ENCODE peak calls at places on chromosomes 5 and 9, in six cellular contexts. One of them, this sample, is unnamed.

GRCh38 chr5:69444127-69444754 is 29.3 kb downstream of the MARVELD2 start:
- DNase-seq in SK-N-SH: no peak
- DNase-seq in HepG2: peak
- DNase-seq in HCT116: no peak
- DNase-seq in GM12878: no peak
- DNase-seq in GM23338: no peak
- DNase-seq in this sample: no peak

GRCh38 chr9:125380406-125380805 is 118.8 kb downstream of the GAPVD1 start:
- DNase-seq in SK-N-SH: no peak
- DNase-seq in HepG2: no peak
- DNase-seq in HCT116: no peak
- DNase-seq in GM12878: no peak
- DNase-seq in GM23338: no peak
- DNase-seq in this sample: no peak

GRCh38 chr9:101674165-101674564 is 64.3 kb downstream of the GRIN3A start:
- DNase-seq in SK-N-SH: no peak
- DNase-seq in HepG2: no peak
- DNase-seq in HCT116: no peak
- DNase-seq in GM12878: no peak
- DNase-seq in GM23338: no peak
- DNase-seq in this sample: no peak

GRCh38 chr9:72872718-72873117 is 80.1 kb downstream of the ALDH1A1 start:
- DNase-seq in SK-N-SH: no peak
- DNase-seq in HepG2: no peak
- DNase-seq in HCT116: no peak
- DNase-seq in GM12878: no peak
- DNase-seq in GM23338: no peak
- DNase-seq in this sample: no peak

GRCh38 chr5:82221020-82221419 is 57.1 kb downstream of the RPS23 start:
- DNase-seq in SK-N-SH: no peak
- DNase-seq in HepG2: no peak
- DNase-seq in HCT116: no peak
- DNase-seq in GM12878: no peak
- DNase-seq in GM23338: no peak
- DNase-seq in this sample: no peak

GRCh38 chr5:173618927-173619519 is 2.6 kb upstream of the BOD1 start:
- DNase-seq in SK-N-SH: peak
- DNase-seq in HepG2: peak
- DNase-seq in HCT116: peak
- DNase-seq in GM12878: peak
- DNase-seq in GM23338: peak
- DNase-seq in this sample: peak

GRCh38 chr5:8954801-8955200 is 591.1 kb downstream of the SEMA5A start:
- DNase-seq in SK-N-SH: peak
- DNase-seq in HepG2: no peak
- DNase-seq in HCT116: no peak
- DNase-seq in GM12878: no peak
- DNase-seq in GM23338: peak
- DNase-seq in this sample: no peak

GRCh38 chr9:132507670-132508469 is 74.5 kb upstream of the BARHL1 start:
- DNase-seq in SK-N-SH: peak
- DNase-seq in HepG2: peak
- DNase-seq in HCT116: peak
- DNase-seq in GM12878: no peak
- DNase-seq in GM23338: peak
- DNase-seq in this sample: peak

GRCh38 chr9:110282023-110282766 is 25.9 kb upstream of the TXN start:
- DNase-seq in SK-N-SH: no peak
- DNase-seq in HepG2: peak
- DNase-seq in HCT116: no peak
- DNase-seq in GM12878: no peak
- DNase-seq in GM23338: no peak
- DNase-seq in this sample: no peak

GRCh38 chr5:172284275-172284971 is 859 bp upstream of the UBTD2 start:
- DNase-seq in SK-N-SH: no peak
- DNase-seq in HepG2: no peak
- DNase-seq in HCT116: no peak
- DNase-seq in GM12878: no peak
- DNase-seq in GM23338: no peak
- DNase-seq in this sample: no peak

GRCh38 chr5:110880413-110880812 is 141.6 kb downstream of the SLC25A46 start:
- DNase-seq in SK-N-SH: no peak
- DNase-seq in HepG2: no peak
- DNase-seq in HCT116: no peak
- DNase-seq in GM12878: peak
- DNase-seq in GM23338: no peak
- DNase-seq in this sample: no peak

GRCh38 chr5:88727705-88728313 is 155.2 kb downstream of the MEF2C start:
- DNase-seq in SK-N-SH: no peak
- DNase-seq in HepG2: no peak
- DNase-seq in HCT116: peak
- DNase-seq in GM12878: no peak
- DNase-seq in GM23338: peak
- DNase-seq in this sample: peak

GRCh38 chr5:154197801-154198461 is 7.4 kb downstream of the GALNT10 start:
- DNase-seq in SK-N-SH: no peak
- DNase-seq in HepG2: peak
- DNase-seq in HCT116: no peak
- DNase-seq in GM12878: peak
- DNase-seq in GM23338: no peak
- DNase-seq in this sample: peak

GRCh38 chr5:154199263-154199662 is 8.7 kb downstream of the GALNT10 start:
- DNase-seq in SK-N-SH: no peak
- DNase-seq in HepG2: peak
- DNase-seq in HCT116: no peak
- DNase-seq in GM12878: no peak
- DNase-seq in GM23338: no peak
- DNase-seq in this sample: peak

GRCh38 chr5:154194348-154195329 is 4.1 kb downstream of the GALNT10 start:
- DNase-seq in SK-N-SH: no peak
- DNase-seq in HepG2: no peak
- DNase-seq in HCT116: no peak
- DNase-seq in GM12878: no peak
- DNase-seq in GM23338: peak
- DNase-seq in this sample: no peak

GRCh38 chr5:154198611-154199230 is 8.2 kb downstream of the GALNT10 start:
- DNase-seq in SK-N-SH: no peak
- DNase-seq in HepG2: peak
- DNase-seq in HCT116: no peak
- DNase-seq in GM12878: no peak
- DNase-seq in GM23338: peak
- DNase-seq in this sample: peak

GRCh38 chr5:154196955-154197652 is 6.6 kb downstream of the GALNT10 start:
- DNase-seq in SK-N-SH: peak
- DNase-seq in HepG2: peak
- DNase-seq in HCT116: no peak
- DNase-seq in GM12878: no peak
- DNase-seq in GM23338: peak
- DNase-seq in this sample: peak
- TF ChIP-seq REST in SK-N-SH: no peak
- TF ChIP-seq REST in HepG2: no peak
- TF ChIP-seq REST in HCT116: no peak
- TF ChIP-seq REST in GM12878: no peak
- TF ChIP-seq REST in GM23338: no peak
- TF ChIP-seq REST in this sample: no peak

GRCh38 chr9:130985029-130985428 is 23.9 kb upstream of the LAMC3 start:
- DNase-seq in SK-N-SH: no peak
- DNase-seq in HepG2: no peak
- DNase-seq in HCT116: no peak
- DNase-seq in GM12878: no peak
- DNase-seq in GM23338: no peak
- DNase-seq in this sample: no peak
- TF ChIP-seq REST in SK-N-SH: no peak
- TF ChIP-seq REST in HepG2: no peak
- TF ChIP-seq REST in HCT116: no peak
- TF ChIP-seq REST in GM12878: no peak
- TF ChIP-seq REST in GM23338: no peak
- TF ChIP-seq REST in this sample: no peak

DNA sequence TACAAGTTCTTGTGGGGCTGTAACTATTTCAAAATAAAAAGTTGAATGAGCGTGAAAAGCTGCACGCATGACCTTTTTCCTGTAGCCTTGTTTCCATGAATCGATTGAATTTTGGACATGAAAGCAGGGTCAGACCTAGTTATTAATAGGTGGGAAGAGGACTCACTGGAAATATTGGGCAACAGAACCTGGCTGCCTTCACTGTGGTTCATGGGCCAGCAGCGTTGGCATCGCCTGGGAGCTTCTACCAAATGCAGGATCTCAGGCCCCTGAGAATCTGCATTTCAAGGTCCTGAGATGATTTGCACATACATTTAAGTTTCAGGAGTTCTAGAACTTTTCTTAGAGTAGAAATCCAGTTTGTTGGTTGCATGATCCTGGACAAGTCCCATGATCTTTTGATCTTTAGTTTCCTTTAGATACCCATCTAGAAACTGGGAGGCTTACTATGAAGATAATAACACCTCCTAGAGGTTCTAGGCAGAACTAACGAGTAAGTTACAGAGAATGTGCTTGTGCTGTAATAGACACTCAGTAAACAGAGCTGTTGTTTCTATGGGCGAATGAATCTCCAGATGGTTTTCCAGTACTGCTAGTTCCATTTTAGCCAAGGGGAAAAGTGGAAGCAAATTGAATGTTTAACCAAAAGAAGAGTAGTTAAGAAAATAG is 12.4 kb downstream of the ANKRD33B start:
- DNase-seq in SK-N-SH: no peak
- DNase-seq in HepG2: no peak
- DNase-seq in HCT116: no peak
- DNase-seq in GM12878: no peak
- DNase-seq in GM23338: no peak
- DNase-seq in this sample: no peak
- TF ChIP-seq REST in SK-N-SH: no peak
- TF ChIP-seq REST in HepG2: no peak
- TF ChIP-seq REST in HCT116: no peak
- TF ChIP-seq REST in GM12878: no peak
- TF ChIP-seq REST in GM23338: no peak
- TF ChIP-seq REST in this sample: no peak

GRCh38 chr9:136142859-136143214 is 24.2 kb upstream of the TMEM250 start:
- DNase-seq in SK-N-SH: no peak
- DNase-seq in HepG2: no peak
- DNase-seq in HCT116: no peak
- DNase-seq in GM12878: no peak
- DNase-seq in GM23338: no peak
- DNase-seq in this sample: no peak

GRCh38 chr9:136145580-136145979 is 26.9 kb upstream of the TMEM250 start:
- DNase-seq in SK-N-SH: no peak
- DNase-seq in HepG2: no peak
- DNase-seq in HCT116: no peak
- DNase-seq in GM12878: no peak
- DNase-seq in GM23338: no peak
- DNase-seq in this sample: no peak

GRCh38 chr9:136143215-136144001 is 24.7 kb upstream of the TMEM250 start:
- DNase-seq in SK-N-SH: peak
- DNase-seq in HepG2: peak
- DNase-seq in HCT116: no peak
- DNase-seq in GM12878: no peak
- DNase-seq in GM23338: peak
- DNase-seq in this sample: no peak

GRCh38 chr9:136146126-136147037 is 27.7 kb upstream of the TMEM250 start:
- DNase-seq in SK-N-SH: no peak
- DNase-seq in HepG2: no peak
- DNase-seq in HCT116: no peak
- DNase-seq in GM12878: no peak
- DNase-seq in GM23338: no peak
- DNase-seq in this sample: no peak

GRCh38 chr9:136144450-136144849 is 25.8 kb upstream of the TMEM250 start:
- DNase-seq in SK-N-SH: no peak
- DNase-seq in HepG2: no peak
- DNase-seq in HCT116: no peak
- DNase-seq in GM12878: no peak
- DNase-seq in GM23338: no peak
- DNase-seq in this sample: no peak
- TF ChIP-seq REST in SK-N-SH: no peak
- TF ChIP-seq REST in HepG2: no peak
- TF ChIP-seq REST in HCT116: no peak
- TF ChIP-seq REST in GM12878: no peak
- TF ChIP-seq REST in GM23338: no peak
- TF ChIP-seq REST in this sample: no peak

DNA sequence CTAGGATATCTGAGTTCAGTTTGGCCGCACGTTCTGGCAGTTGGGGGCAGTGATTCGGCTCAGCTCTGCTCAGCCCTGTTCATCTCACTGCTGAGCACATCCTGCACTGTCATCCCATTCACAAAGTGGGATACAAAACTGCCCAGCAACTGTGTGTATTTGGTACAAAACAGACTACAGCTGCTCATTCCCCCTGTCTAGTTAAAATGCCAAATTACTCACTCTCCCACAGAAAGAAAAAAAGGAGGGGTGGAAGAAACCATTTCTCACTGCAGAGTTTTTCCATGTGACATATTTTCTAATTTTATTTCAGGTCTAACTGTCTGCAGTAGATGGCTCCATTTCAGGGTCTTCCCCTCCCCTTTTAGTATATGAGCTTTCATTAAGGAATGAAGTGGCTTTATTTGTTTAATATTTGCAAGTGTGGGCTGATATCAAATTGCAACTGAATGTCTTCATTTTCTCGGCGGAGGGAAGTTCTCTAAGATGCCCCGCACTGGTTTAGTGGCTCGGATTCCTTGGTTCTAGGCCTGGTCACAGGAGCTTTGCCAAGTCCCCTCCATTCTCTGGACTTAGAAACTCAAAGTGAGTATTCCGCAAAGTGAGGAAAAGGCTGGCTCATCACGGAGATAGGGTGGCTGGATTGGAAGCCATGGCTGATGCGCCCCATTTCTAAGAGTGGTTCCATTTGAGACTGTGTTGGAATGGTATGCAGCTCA is 14.7 kb downstream of the COL15A1 start:
- DNase-seq in SK-N-SH: no peak
- DNase-seq in HepG2: no peak
- DNase-seq in HCT116: no peak
- DNase-seq in GM12878: no peak
- DNase-seq in GM23338: no peak
- DNase-seq in this sample: no peak
- TF ChIP-seq REST in SK-N-SH: no peak
- TF ChIP-seq REST in HepG2: no peak
- TF ChIP-seq REST in HCT116: no peak
- TF ChIP-seq REST in GM12878: no peak
- TF ChIP-seq REST in GM23338: no peak
- TF ChIP-seq REST in this sample: no peak

DNA sequence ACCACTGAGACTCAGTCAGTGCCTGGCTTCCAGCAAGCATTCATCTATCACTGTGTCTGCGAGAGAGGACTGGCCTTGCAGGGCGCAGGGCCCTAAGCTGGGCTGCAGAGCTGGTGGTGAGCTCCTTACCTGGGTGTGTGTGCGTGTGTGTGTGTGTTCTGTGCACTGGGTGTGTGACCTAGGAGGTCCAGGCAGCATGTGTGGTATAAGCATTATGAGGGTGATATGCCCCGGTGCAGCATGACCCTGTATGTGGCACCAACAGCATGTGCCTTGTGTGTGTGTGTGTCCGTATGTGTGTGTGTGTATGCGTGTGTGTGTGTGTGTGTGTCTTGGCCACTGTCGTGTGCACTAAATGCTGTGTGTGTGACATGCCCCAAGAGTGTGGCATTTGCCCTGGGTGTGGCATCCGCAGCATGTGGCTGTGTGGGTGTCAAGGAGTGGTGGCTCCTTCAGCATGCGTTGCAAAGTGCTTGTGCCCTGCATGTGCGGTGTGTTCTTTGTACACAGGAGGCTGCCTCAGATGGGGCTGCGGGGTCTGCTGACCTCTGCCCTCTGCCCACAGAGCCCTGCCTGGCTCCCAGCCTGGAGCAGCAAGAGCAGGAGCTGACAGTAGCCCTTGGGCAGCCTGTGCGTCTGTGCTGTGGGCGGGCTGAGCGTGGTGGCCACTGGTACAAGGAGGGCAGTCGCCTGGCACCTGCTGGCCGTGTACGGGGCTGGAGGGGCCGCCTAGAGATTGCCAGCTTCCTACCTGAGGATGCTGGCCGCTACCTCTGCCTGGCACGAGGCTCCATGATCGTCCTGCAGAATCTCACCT is 3.3 kb downstream of the FGFR4 start:
- DNase-seq in SK-N-SH: no peak
- DNase-seq in HepG2: no peak
- DNase-seq in HCT116: no peak
- DNase-seq in GM12878: no peak
- DNase-seq in GM23338: no peak
- DNase-seq in this sample: no peak
- TF ChIP-seq REST in SK-N-SH: no peak
- TF ChIP-seq REST in HepG2: no peak
- TF ChIP-seq REST in HCT116: no peak
- TF ChIP-seq REST in GM12878: no peak
- TF ChIP-seq REST in GM23338: no peak
- TF ChIP-seq REST in this sample: no peak